ENCODE peak calls at places on chromosomes 2 and 18, in five cellular contexts. One of them, this sample, is unnamed.

GRCh38 chr2:21617885-21618434 is 494.2 kb downstream of the TDRD15 start:
- DNase-seq in DND-41: no peak
- DNase-seq in left lung: no peak
- DNase-seq in astrocyte: no peak
- DNase-seq in A549: no peak
- DNase-seq in this sample: no peak

GRCh38 chr2:180174580-180174979 is 167.5 kb upstream of the CWC22 start:
- DNase-seq in left lung: no peak
- DNase-seq in astrocyte: no peak
- DNase-seq in A549: no peak
- DNase-seq in DND-41: no peak
- DNase-seq in this sample: no peak

GRCh38 chr18:31486165-31486564 is 11.8 kb upstream of the DSG2 start:
- DNase-seq in astrocyte: peak; percentile 59
- DNase-seq in DND-41: no peak
- DNase-seq in A549: no peak
- DNase-seq in left lung: no peak
- DNase-seq in this sample: peak; percentile 53

GRCh38 chr2:95001117-95001551 is 24.4 kb upstream of the MAL start:
- DNase-seq in astrocyte: no peak
- DNase-seq in DND-41: no peak
- DNase-seq in A549: no peak
- DNase-seq in left lung: no peak
- DNase-seq in this sample: no peak

GRCh38 chr2:216404010-216404618 is 8.2 kb upstream of the SMARCAL1 start:
- DNase-seq in astrocyte: no peak
- DNase-seq in left lung: no peak
- DNase-seq in A549: peak; percentile 20
- DNase-seq in DND-41: peak; percentile 48
- DNase-seq in this sample: no peak

GRCh38 chr2:230942371-230942770 is 17.3 kb upstream of the GPR55 start:
- DNase-seq in astrocyte: no peak
- DNase-seq in DND-41: no peak
- DNase-seq in A549: no peak
- DNase-seq in left lung: no peak
- DNase-seq in this sample: no peak

GRCh38 chr2:125745514-125745913 is 910.4 kb upstream of the GYPC start:
- DNase-seq in left lung: no peak
- DNase-seq in DND-41: no peak
- DNase-seq in astrocyte: no peak
- DNase-seq in A549: no peak
- DNase-seq in this sample: no peak

GRCh38 chr2:121285077-121285449 is at the start of gene TFCP2L1:
- DNase-seq in astrocyte: no peak
- DNase-seq in left lung: peak; percentile 56
- DNase-seq in A549: peak; percentile 54
- DNase-seq in DND-41: no peak
- DNase-seq in this sample: no peak

GRCh38 chr18:26458526-26459232 is 89.7 kb downstream of the KCTD1 start:
- DNase-seq in left lung: no peak
- DNase-seq in astrocyte: peak; percentile 78
- DNase-seq in DND-41: no peak
- DNase-seq in A549: no peak
- DNase-seq in this sample: no peak

GRCh38 chr2:238202326-238203103 is 980 bp downstream of the ILKAP start:
- DNase-seq in astrocyte: peak; percentile 18
- DNase-seq in left lung: no peak
- DNase-seq in DND-41: peak; percentile 70
- DNase-seq in A549: peak; percentile 21
- DNase-seq in this sample: no peak

GRCh38 chr2:31051213-31052185 is 86.7 kb downstream of the GALNT14 start:
- DNase-seq in A549: no peak
- DNase-seq in left lung: no peak
- DNase-seq in astrocyte: no peak
- DNase-seq in DND-41: no peak
- DNase-seq in this sample: no peak

GRCh38 chr2:179558010-179558911 is 293.6 kb upstream of the SESTD1 start:
- DNase-seq in astrocyte: no peak
- DNase-seq in left lung: no peak
- DNase-seq in A549: no peak
- DNase-seq in DND-41: no peak
- DNase-seq in this sample: no peak

GRCh38 chr2:43075906-43076585 is 150.4 kb downstream of the ZFP36L2 start:
- DNase-seq in DND-41: no peak
- DNase-seq in A549: no peak
- DNase-seq in left lung: no peak
- DNase-seq in astrocyte: peak; percentile 90
- DNase-seq in this sample: no peak

GRCh38 chr2:45345331-45346305 is 265.4 kb downstream of the SRBD1 start:
- DNase-seq in DND-41: no peak
- DNase-seq in astrocyte: no peak
- DNase-seq in A549: no peak
- DNase-seq in left lung: no peak
- DNase-seq in this sample: no peak

GRCh38 chr18:34926683-34927082 is 114.5 kb upstream of the MAPRE2 start:
- DNase-seq in DND-41: no peak
- DNase-seq in left lung: no peak
- DNase-seq in A549: no peak
- DNase-seq in astrocyte: no peak
- DNase-seq in this sample: no peak

GRCh38 chr2:54122939-54123338 is 7.5 kb downstream of the ACYP2 start:
- DNase-seq in astrocyte: peak; percentile 88
- DNase-seq in left lung: no peak
- DNase-seq in DND-41: no peak
- DNase-seq in A549: peak; percentile 24
- DNase-seq in this sample: no peak

GRCh38 chr2:198488964-198489363 is 684.6 kb downstream of the PLCL1 start:
- DNase-seq in A549: no peak
- DNase-seq in DND-41: no peak
- DNase-seq in astrocyte: no peak
- DNase-seq in left lung: no peak
- DNase-seq in this sample: no peak

GRCh38 chr2:18763338-18763737 is 174.0 kb upstream of the NT5C1B start:
- DNase-seq in left lung: no peak
- DNase-seq in DND-41: no peak
- DNase-seq in A549: no peak
- DNase-seq in astrocyte: peak; percentile 29
- DNase-seq in this sample: no peak

GRCh38 chr2:26448651-26449050 is 29.3 kb downstream of the OTOF start:
- DNase-seq in astrocyte: no peak
- DNase-seq in A549: no peak
- DNase-seq in left lung: no peak
- DNase-seq in DND-41: no peak
- DNase-seq in this sample: no peak

GRCh38 chr2:181124499-181124898 is 144.1 kb downstream of the UBE2E3 start:
- DNase-seq in A549: no peak
- DNase-seq in astrocyte: peak; percentile 24
- DNase-seq in left lung: no peak
- DNase-seq in DND-41: no peak
- DNase-seq in this sample: no peak

GRCh38 chr2:109209412-109209811 is 80.4 kb downstream of the SH3RF3 start:
- DNase-seq in astrocyte: peak; percentile 83
- DNase-seq in A549: no peak
- DNase-seq in left lung: no peak
- DNase-seq in DND-41: no peak
- DNase-seq in this sample: no peak

GRCh38 chr2:43013821-43014345 is 212.5 kb downstream of the ZFP36L2 start:
- DNase-seq in A549: no peak
- DNase-seq in DND-41: no peak
- DNase-seq in left lung: peak; percentile 10
- DNase-seq in astrocyte: no peak
- DNase-seq in this sample: no peak

GRCh38 chr2:198641161-198641560 is 816.6 kb downstream of the SATB2 start:
- DNase-seq in astrocyte: no peak
- DNase-seq in left lung: no peak
- DNase-seq in A549: no peak
- DNase-seq in DND-41: no peak
- DNase-seq in this sample: no peak

GRCh38 chr18:12880532-12880892 is 3.5 kb downstream of the PTPN2 start:
- DNase-seq in left lung: no peak
- DNase-seq in DND-41: no peak
- DNase-seq in astrocyte: no peak
- DNase-seq in A549: no peak
- DNase-seq in this sample: no peak

GRCh38 chr2:55604027-55604565 is 13.3 kb downstream of the PPP4R3B start:
- DNase-seq in left lung: no peak
- DNase-seq in DND-41: no peak
- DNase-seq in A549: no peak
- DNase-seq in astrocyte: peak; percentile 31
- DNase-seq in this sample: no peak

GRCh38 chr2:159098374-159098773 is 129.9 kb downstream of the TANC1 start:
- DNase-seq in astrocyte: no peak
- DNase-seq in A549: no peak
- DNase-seq in left lung: no peak
- DNase-seq in DND-41: no peak
- DNase-seq in this sample: no peak

GRCh38 chr2:232493701-232494426 is 6.2 kb upstream of the ECEL1 start:
- DNase-seq in astrocyte: no peak
- DNase-seq in left lung: no peak
- DNase-seq in DND-41: no peak
- DNase-seq in A549: no peak
- DNase-seq in this sample: no peak

GRCh38 chr2:241584446-241584845 is 25.9 kb downstream of the BOK start:
- DNase-seq in astrocyte: peak; percentile 79
- DNase-seq in A549: peak; percentile 29
- DNase-seq in left lung: no peak
- DNase-seq in DND-41: no peak
- DNase-seq in this sample: no peak

GRCh38 chr2:169129703-169130243 is 60.4 kb downstream of the DHRS9 start:
- DNase-seq in left lung: no peak
- DNase-seq in A549: no peak
- DNase-seq in DND-41: no peak
- DNase-seq in astrocyte: no peak
- DNase-seq in this sample: no peak

GRCh38 chr2:102061286-102061699 is 69.5 kb downstream of the IL1R2 start:
- DNase-seq in astrocyte: no peak
- DNase-seq in A549: no peak
- DNase-seq in left lung: no peak
- DNase-seq in DND-41: no peak
- DNase-seq in this sample: no peak

GRCh38 chr2:104702451-104702850 is 151.5 kb upstream of the POU3F3 start:
- DNase-seq in left lung: no peak
- DNase-seq in astrocyte: no peak
- DNase-seq in A549: no peak
- DNase-seq in DND-41: no peak
- DNase-seq in this sample: no peak

GRCh38 chr2:47508641-47509040 is 105.7 kb downstream of the MSH2 start:
- DNase-seq in astrocyte: no peak
- DNase-seq in A549: no peak
- DNase-seq in DND-41: peak; percentile 57
- DNase-seq in left lung: no peak
- DNase-seq in this sample: no peak

GRCh38 chr2:109182426-109182825 is 53.4 kb downstream of the SH3RF3 start:
- DNase-seq in A549: no peak
- DNase-seq in DND-41: no peak
- DNase-seq in left lung: no peak
- DNase-seq in astrocyte: no peak
- DNase-seq in this sample: no peak

DNA sequence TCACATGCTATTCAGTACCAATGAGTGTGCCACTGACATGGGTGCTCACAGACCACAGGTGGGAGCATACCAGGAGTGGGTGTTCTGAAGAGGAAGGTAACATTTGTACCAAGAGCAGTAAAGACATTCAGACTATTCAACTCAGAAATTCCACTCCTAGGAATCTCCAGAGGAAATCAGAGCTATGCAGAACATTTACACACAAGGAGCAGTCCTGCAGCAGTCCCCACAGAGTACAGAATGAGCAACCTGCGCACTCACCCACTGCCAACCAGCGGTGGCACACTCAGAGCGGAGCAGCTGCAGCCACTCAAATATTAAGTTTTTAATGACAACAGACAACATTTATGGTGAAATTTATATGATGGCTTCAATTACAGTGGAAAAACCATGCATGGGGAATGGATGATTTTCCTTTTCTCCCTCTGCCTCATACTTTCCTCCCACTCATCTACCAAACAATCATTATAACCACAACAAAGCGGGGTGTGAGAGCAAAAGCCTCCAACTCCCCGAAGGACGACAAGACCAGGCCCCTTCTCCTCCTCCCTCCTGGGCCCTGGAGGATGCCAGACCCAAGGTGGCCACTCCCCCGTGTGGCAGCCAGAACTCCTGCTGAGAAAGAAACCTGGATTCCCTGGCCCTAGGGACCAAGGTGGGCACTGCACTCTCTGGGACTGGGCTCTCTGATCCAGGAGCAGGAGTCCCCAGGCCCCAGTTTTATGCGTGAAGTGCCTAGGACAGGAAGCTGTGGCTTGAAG is 5.4 kb downstream of the HS6ST1 start:
- DNase-seq in left lung: peak; percentile 16
- DNase-seq in astrocyte: peak; percentile 66
- DNase-seq in DND-41: peak; percentile 21
- DNase-seq in A549: peak; percentile 67
- DNase-seq in this sample: peak; percentile 41
- TF ChIP-seq CTCF in left lung: no peak
- TF ChIP-seq CTCF in astrocyte: no peak
- TF ChIP-seq CTCF in DND-41: peak; percentile 32
- TF ChIP-seq CTCF in A549: no peak
- TF ChIP-seq CTCF in this sample: peak; percentile 41

GRCh38 chr2:86649119-86649947 is 25.7 kb upstream of the RNF103 start:
- DNase-seq in DND-41: no peak
- DNase-seq in A549: no peak
- DNase-seq in astrocyte: no peak
- DNase-seq in left lung: no peak
- DNase-seq in this sample: no peak
- TF ChIP-seq CTCF in DND-41: no peak
- TF ChIP-seq CTCF in A549: no peak
- TF ChIP-seq CTCF in astrocyte: no peak
- TF ChIP-seq CTCF in left lung: no peak
- TF ChIP-seq CTCF in this sample: no peak

GRCh38 chr2:166184789-166185188 is 57.0 kb upstream of the SCN1A start:
- DNase-seq in left lung: no peak
- DNase-seq in A549: no peak
- DNase-seq in DND-41: no peak
- DNase-seq in astrocyte: no peak
- DNase-seq in this sample: no peak

GRCh38 chr2:166179201-166179600 is 51.4 kb upstream of the SCN1A start:
- DNase-seq in astrocyte: no peak
- DNase-seq in A549: no peak
- DNase-seq in left lung: no peak
- DNase-seq in DND-41: no peak
- DNase-seq in this sample: no peak

GRCh38 chr2:166180951-166181812 is 53.4 kb upstream of the SCN1A start:
- DNase-seq in DND-41: peak; percentile 60
- DNase-seq in astrocyte: no peak
- DNase-seq in left lung: peak; percentile 40
- DNase-seq in A549: peak; percentile 10
- DNase-seq in this sample: peak; percentile 74

GRCh38 chr2:166181813-166182154 is 54.0 kb upstream of the SCN1A start:
- DNase-seq in left lung: no peak
- DNase-seq in A549: no peak
- DNase-seq in DND-41: no peak
- DNase-seq in astrocyte: no peak
- DNase-seq in this sample: no peak
- TF ChIP-seq CTCF in left lung: no peak
- TF ChIP-seq CTCF in A549: peak; percentile 9
- TF ChIP-seq CTCF in DND-41: peak; percentile 1
- TF ChIP-seq CTCF in astrocyte: no peak
- TF ChIP-seq CTCF in this sample: peak; percentile 9

GRCh38 chr2:99865818-99866676 is 276.3 kb downstream of the AFF3 start:
- DNase-seq in astrocyte: peak; percentile 68
- DNase-seq in DND-41: no peak
- DNase-seq in A549: no peak
- DNase-seq in left lung: no peak
- DNase-seq in this sample: no peak
- TF ChIP-seq CTCF in astrocyte: no peak
- TF ChIP-seq CTCF in DND-41: no peak
- TF ChIP-seq CTCF in A549: no peak
- TF ChIP-seq CTCF in left lung: no peak
- TF ChIP-seq CTCF in this sample: no peak